ENCODE peak calls at places on chromosome X, in eight cellular contexts. T, U, L, O, C, W, J and E are unnamed samples.

GRCh38 chrX:10015711-10016515 is 48.8 kb downstream of the CLDN34 start:
- DNase-seq in T (peak), U (no peak), L (peak), O (no peak), C (peak), W (no peak), J (no peak), E (no peak)

GRCh38 chrX:2696698-2697215 is 5.7 kb downstream of the CD99 start:
- DNase-seq in T (no peak), U (no peak), L (peak), O (no peak), C (no peak), W (peak), J (no peak), E (peak)

GRCh38 chrX:14015294-14015693 is 14.4 kb downstream of the GEMIN8 start:
- DNase-seq in T (no peak), U (no peak), L (no peak), O (no peak), C (no peak), W (no peak), J (no peak), E (no peak)

GRCh38 chrX:30643313-30643821 is 9.9 kb upstream of the GK start:
- DNase-seq in T (no peak), U (peak), L (no peak), O (no peak), C (no peak), W (peak), J (no peak), E (no peak)

GRCh38 chrX:149272690-149273463 is 232.2 kb downstream of the IDS start:
- DNase-seq in T (no peak), U (no peak), L (no peak), O (no peak), C (no peak), W (no peak), J (no peak), E (no peak)

GRCh38 chrX:25016938-25017598 is 1.3 kb upstream of the ARX start:
- DNase-seq in T (no peak), U (no peak), L (no peak), O (no peak), C (no peak), W (no peak), J (no peak), E (no peak)

GRCh38 chrX:53001958-53002357 is 43.6 kb upstream of the FAM156A start:
- DNase-seq in T (no peak), U (no peak), L (no peak), O (no peak), C (no peak), W (no peak), J (no peak), E (no peak)

GRCh38 chrX:19725545-19726102 is 161.8 kb downstream of the SH3KBP1 start:
- DNase-seq in T (no peak), U (no peak), L (no peak), O (peak), C (peak), W (no peak), J (no peak), E (peak)

GRCh38 chrX:119230850-119231249 is 5.2 kb upstream of the PGRMC1 start:
- DNase-seq in T (no peak), U (no peak), L (no peak), O (no peak), C (no peak), W (no peak), J (no peak), E (peak)

GRCh38 chrX:109533631-109534030 is 3.0 kb upstream of the NXT2 start:
- DNase-seq in T (no peak), U (no peak), L (no peak), O (no peak), C (no peak), W (no peak), J (no peak), E (no peak)

GRCh38 chrX:115560211-115560977 is 580 bp upstream of the PLS3 start:
- DNase-seq in T (no peak), U (no peak), L (no peak), O (peak), C (peak), W (no peak), J (peak), E (no peak)

GRCh38 chrX:25156323-25156722 is 140.6 kb upstream of the ARX start:
- DNase-seq in T (no peak), U (no peak), L (no peak), O (no peak), C (no peak), W (no peak), J (no peak), E (no peak)

GRCh38 chrX:44927398-44927797 is 54.4 kb downstream of the KDM6A start:
- DNase-seq in T (no peak), U (no peak), L (no peak), O (no peak), C (no peak), W (no peak), J (no peak), E (no peak)

GRCh38 chrX:101347859-101348451 is 587 bp downstream of the TIMM8A start:
- DNase-seq in T (no peak), U (no peak), L (no peak), O (peak), C (no peak), W (peak), J (no peak), E (no peak)

GRCh38 chrX:107731831-107732502 is 43.6 kb downstream of the TSC22D3 start:
- DNase-seq in T (no peak), U (peak), L (no peak), O (peak), C (peak), W (peak), J (peak), E (no peak)

GRCh38 chrX:16845686-16846085 is 24.5 kb downstream of the RBBP7 start:
- DNase-seq in T (no peak), U (no peak), L (no peak), O (no peak), C (no peak), W (no peak), J (no peak), E (no peak)

GRCh38 chrX:46673596-46673995 is 85.3 kb downstream of the SLC9A7 start:
- DNase-seq in T (no peak), U (no peak), L (no peak), O (no peak), C (no peak), W (no peak), J (no peak), E (no peak)

GRCh38 chrX:70279081-70279480 is 2.9 kb upstream of the RAB41 start:
- DNase-seq in T (no peak), U (no peak), L (no peak), O (no peak), C (no peak), W (no peak), J (no peak), E (no peak)

GRCh38 chrX:9352683-9353430 is 112.0 kb upstream of the TBL1X start:
- DNase-seq in T (no peak), U (peak), L (peak), O (no peak), C (no peak), W (peak), J (no peak), E (peak)

GRCh38 chrX:72088761-72089160 is 43.0 kb downstream of the RTL5 start:
- DNase-seq in T (no peak), U (no peak), L (no peak), O (no peak), C (no peak), W (no peak), J (no peak), E (no peak)

GRCh38 chrX:56288607-56289006 is 56.5 kb downstream of the KLF8 start:
- DNase-seq in T (no peak), U (no peak), L (no peak), O (no peak), C (no peak), W (no peak), J (no peak), E (no peak)